ENCODE peak calls at places on chromosomes 5 and 9, in seven cellular contexts. L, N, W, Z, P, Y and U are unnamed samples.

GRCh38 chr9:134690946-134691694 is 49.5 kb downstream of the COL5A1 start:
- DNase-seq in L (no peak), N (no peak), W (no peak), Z (no peak), P (peak), Y (no peak), U (no peak)

GRCh38 chr9:74838351-74838750 is 49.4 kb downstream of the TRPM6 start:
- DNase-seq in L (peak), N (no peak), W (no peak), Z (no peak), P (no peak), Y (peak), U (no peak)

GRCh38 chr9:88808019-88808656 is 183.1 kb upstream of the S1PR3 start:
- DNase-seq in L (no peak), N (no peak), W (no peak), Z (no peak), P (no peak), Y (no peak), U (no peak)

GRCh38 chr5:35369965-35370790 is 139.9 kb upstream of the PRLR start:
- DNase-seq in L (peak), N (peak), W (no peak), Z (no peak), P (no peak), Y (peak), U (peak)

GRCh38 chr5:149940077-149940574 is 4.5 kb downstream of the PDE6A start:
- DNase-seq in L (no peak), N (no peak), W (no peak), Z (no peak), P (peak), Y (peak), U (no peak)

GRCh38 chr5:162068931-162069330 is 1.4 kb downstream of the GABRG2 start:
- DNase-seq in L (no peak), N (no peak), W (no peak), Z (no peak), P (no peak), Y (no peak), U (no peak)

GRCh38 chr5:746258-746761 is 38.2 kb downstream of the ZDHHC11B start:
- DNase-seq in L (no peak), N (peak), W (no peak), Z (no peak), P (no peak), Y (peak), U (no peak)

GRCh38 chr9:129319938-129320481 is 141.9 kb upstream of the IER5L start:
- DNase-seq in L (no peak), N (peak), W (no peak), Z (no peak), P (no peak), Y (no peak), U (no peak)

GRCh38 chr5:138702166-138702826 is 50.9 kb upstream of the CTNNA1 start:
- DNase-seq in L (no peak), N (no peak), W (peak), Z (no peak), P (no peak), Y (no peak), U (no peak)

DNA sequence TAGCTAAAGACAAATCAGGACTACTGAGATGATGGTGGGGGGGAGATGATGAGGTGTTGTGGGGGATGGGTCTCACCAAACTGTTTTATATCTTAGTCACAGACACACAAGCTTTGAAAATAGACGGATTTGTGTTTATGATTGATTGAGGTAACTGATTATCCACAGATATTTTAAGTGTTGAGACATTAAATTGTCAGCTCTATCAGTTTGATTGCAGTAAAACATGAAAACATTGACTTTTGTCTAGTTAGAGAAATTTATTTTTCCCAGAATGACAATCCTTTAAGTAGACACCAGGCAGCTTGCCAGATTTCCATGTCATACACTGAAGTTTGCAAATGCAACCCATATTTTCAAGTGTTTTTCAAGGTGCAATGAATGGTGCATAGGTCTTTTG is 149.8 kb downstream of the NR2F1-AS1 start:
- DNase-seq in L (no peak), N (no peak), W (peak), Z (no peak), P (no peak), Y (no peak), U (no peak)
- H3K18ac ChIP-seq in L (no peak), N (no peak), W (no peak), Z (no peak), P (no peak), Y (no peak), U (no peak)

GRCh38 chr9:137015976-137016375 is 12.1 kb downstream of the ABCA2 start:
- DNase-seq in L (no peak), N (no peak), W (no peak), Z (no peak), P (no peak), Y (no peak), U (no peak)

GRCh38 chr9:137016436-137016835 is 11.6 kb downstream of the ABCA2 start:
- DNase-seq in L (no peak), N (no peak), W (no peak), Z (no peak), P (no peak), Y (no peak), U (no peak)

GRCh38 chr9:137017071-137017470 is 11.0 kb downstream of the ABCA2 start:
- DNase-seq in L (no peak), N (no peak), W (no peak), Z (no peak), P (no peak), Y (no peak), U (no peak)

GRCh38 chr9:137018761-137019559 is 9.1 kb downstream of the ABCA2 start:
- DNase-seq in L (no peak), N (no peak), W (no peak), Z (no peak), P (no peak), Y (no peak), U (no peak)

GRCh38 chr9:137017791-137018497 is 10.1 kb downstream of the ABCA2 start:
- DNase-seq in L (no peak), N (peak), W (no peak), Z (no peak), P (no peak), Y (no peak), U (no peak)
- H3K23ac ChIP-seq in L (no peak), N (no peak), W (no peak), Z (no peak), P (no peak), Y (no peak), U (no peak)

GRCh38 chr9:86978986-86979385 is 31.7 kb upstream of the GAS1 start:
- DNase-seq in L (no peak), N (no peak), W (peak), Z (no peak), P (no peak), Y (no peak), U (no peak)

GRCh38 chr9:86975571-86975970 is 28.3 kb upstream of the GAS1 start:
- DNase-seq in L (no peak), N (no peak), W (no peak), Z (no peak), P (no peak), Y (no peak), U (no peak)

GRCh38 chr9:86978413-86978812 is 31.1 kb upstream of the GAS1 start:
- DNase-seq in L (no peak), N (no peak), W (peak), Z (no peak), P (no peak), Y (peak), U (no peak)

GRCh38 chr9:86975086-86975485 is 27.8 kb upstream of the GAS1 start:
- DNase-seq in L (no peak), N (no peak), W (no peak), Z (no peak), P (no peak), Y (no peak), U (no peak)

DNA sequence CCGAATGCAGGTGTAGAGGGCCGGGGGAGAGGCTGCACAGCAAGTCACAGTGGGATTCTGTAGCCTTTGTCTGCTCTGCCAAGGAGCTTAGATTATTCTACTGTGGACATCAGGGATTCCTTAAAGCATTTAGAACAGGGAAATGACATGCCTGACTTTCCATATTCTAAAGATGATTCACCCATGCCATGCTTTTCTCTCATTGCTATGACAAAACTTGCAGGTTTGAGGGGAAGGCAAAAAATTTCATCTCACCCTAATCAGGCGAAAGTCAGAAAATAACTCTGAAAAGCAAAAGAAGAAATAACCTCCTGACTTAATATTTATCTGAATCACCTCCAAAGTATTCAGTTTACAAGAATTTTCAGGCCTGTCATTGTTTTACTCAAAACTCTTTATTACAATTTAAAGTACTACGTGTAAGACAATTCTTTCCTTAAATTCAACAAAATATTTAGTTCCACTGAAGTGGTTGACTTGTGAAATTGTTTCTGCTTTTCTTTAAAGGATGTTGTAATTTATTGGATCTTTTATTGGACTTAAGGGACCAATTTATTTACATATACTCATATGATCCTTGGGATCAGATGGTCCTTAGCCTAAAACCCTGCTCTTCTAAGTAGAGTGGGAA is 30.0 kb upstream of the GAS1 start:
- DNase-seq in L (no peak), N (no peak), W (peak), Z (no peak), P (no peak), Y (peak), U (no peak)
- H3K4ac ChIP-seq in L (no peak), N (no peak), W (peak), Z (no peak), P (no peak), Y (no peak), U (no peak)

GRCh38 chr9:28941856-28942255 is 1368.6 kb upstream of the C9orf72 start:
- DNase-seq in L (no peak), N (no peak), W (no peak), Z (no peak), P (no peak), Y (no peak), U (peak)

GRCh38 chr9:28942941-28943340 is 1369.7 kb upstream of the C9orf72 start:
- DNase-seq in L (no peak), N (no peak), W (no peak), Z (no peak), P (no peak), Y (no peak), U (no peak)

GRCh38 chr9:28934111-28934510 is 1360.8 kb upstream of the C9orf72 start:
- DNase-seq in L (no peak), N (no peak), W (no peak), Z (no peak), P (no peak), Y (no peak), U (no peak)

GRCh38 chr9:28938981-28939380 is 1365.7 kb upstream of the C9orf72 start:
- DNase-seq in L (no peak), N (no peak), W (no peak), Z (no peak), P (no peak), Y (no peak), U (no peak)
- H3K18ac ChIP-seq in L (no peak), N (no peak), W (no peak), Z (no peak), P (no peak), Y (no peak), U (no peak)

GRCh38 chr5:179321206-179321987 is 23.9 kb downstream of the ADAMTS2 start:
- DNase-seq in L (no peak), N (no peak), W (no peak), Z (no peak), P (no peak), Y (no peak), U (no peak)
- H3K23ac ChIP-seq in L (no peak), N (no peak), W (no peak), Z (no peak), P (no peak), Y (no peak), U (no peak)

GRCh38 chr5:146965781-146966659 is 87.5 kb upstream of the PPP2R2B start:
- DNase-seq in L (peak), N (peak), W (peak), Z (peak), P (peak), Y (peak), U (peak)
- H3K4ac ChIP-seq in L (no peak), N (no peak), W (no peak), Z (no peak), P (no peak), Y (no peak), U (no peak)

DNA sequence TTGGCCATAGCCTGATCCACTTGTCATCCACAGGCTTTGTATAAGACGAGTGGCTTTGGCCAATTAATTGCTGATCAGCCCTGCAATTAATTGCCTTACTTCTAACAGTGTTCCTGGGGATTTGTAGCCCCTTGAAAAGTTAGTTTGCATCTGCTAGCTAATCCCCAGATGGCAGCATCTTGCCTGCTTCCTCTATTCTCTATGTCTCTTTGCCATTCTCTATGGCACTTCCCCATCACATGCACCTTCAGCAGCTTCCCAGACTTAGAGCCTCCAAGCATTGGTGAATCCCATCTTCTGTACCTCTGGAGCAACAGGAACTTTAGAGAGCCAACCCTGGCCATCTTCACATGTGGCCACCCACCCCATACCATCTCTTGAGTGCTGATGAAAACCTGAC is 197.0 kb upstream of the DMAC1 start:
- DNase-seq in L (no peak), N (no peak), W (no peak), Z (no peak), P (no peak), Y (no peak), U (no peak)
- H3K18ac ChIP-seq in L (no peak), N (no peak), W (no peak), Z (no peak), P (no peak), Y (no peak), U (no peak)

GRCh38 chr5:43616535-43616934 is 13.6 kb downstream of the NNT start:
- DNase-seq in L (peak), N (no peak), W (peak), Z (no peak), P (peak), Y (peak), U (no peak)
- H3K23ac ChIP-seq in L (no peak), N (no peak), W (no peak), Z (no peak), P (no peak), Y (no peak), U (no peak)